ENCODE peak calls at places on chromosomes 2 and 18, in six cellular contexts. J, N, O, B, V and Q are unnamed samples.

GRCh38 chr2:85755122-85756027 is 1.6 kb downstream of the ATOH8 start:
- DNase-seq in V (no peak), B (no peak), J (no peak), N (no peak), O (no peak), Q (no peak)

GRCh38 chr2:75277111-75277510 is 77.8 kb upstream of the TACR1 start:
- DNase-seq in J (no peak), O (no peak), N (peak), B (no peak), V (no peak), Q (no peak)

GRCh38 chr2:223101340-223102039 is 49.5 kb downstream of the KCNE4 start:
- DNase-seq in O (peak), N (peak), B (no peak), J (peak), V (no peak), Q (no peak)

GRCh38 chr2:85111819-85112281 is 21.3 kb upstream of the TCF7L1 start:
- DNase-seq in V (no peak), O (no peak), J (no peak), B (no peak), N (no peak), Q (no peak)

GRCh38 chr2:14016289-14016955 is 616.1 kb upstream of the LRATD1 start:
- DNase-seq in N (no peak), J (peak), B (peak), O (peak), V (no peak), Q (no peak)

GRCh38 chr2:43114210-43114609 is 112.2 kb downstream of the ZFP36L2 start:
- DNase-seq in J (no peak), N (no peak), V (no peak), O (no peak), B (no peak), Q (no peak)

GRCh38 chr2:63163231-63163845 is 112.7 kb downstream of the OTX1 start:
- DNase-seq in O (no peak), N (no peak), V (no peak), J (no peak), B (no peak), Q (no peak)

GRCh38 chr2:172478353-172478752 is 51.0 kb downstream of the ITGA6 start:
- DNase-seq in N (no peak), O (no peak), J (no peak), V (no peak), B (no peak), Q (no peak)

GRCh38 chr2:64354857-64355680 is 98.9 kb upstream of the LGALSL start:
- DNase-seq in J (no peak), O (no peak), N (peak), B (no peak), V (no peak), Q (no peak)

GRCh38 chr18:31554776-31555175 is 36.9 kb upstream of the TTR start:
- DNase-seq in O (no peak), N (no peak), V (no peak), B (no peak), J (no peak), Q (no peak)

GRCh38 chr2:241540391-241540765 is 18.2 kb upstream of the BOK start:
- DNase-seq in O (no peak), B (no peak), V (no peak), N (no peak), J (no peak), Q (no peak)

GRCh38 chr2:187349328-187349944 is 98.6 kb downstream of the CALCRL start:
- DNase-seq in B (no peak), N (no peak), J (no peak), V (no peak), O (no peak), Q (no peak)

GRCh38 chr2:219125225-219125885 is 35.3 kb downstream of the NHEJ1 start:
- DNase-seq in N (peak), V (peak), J (peak), O (no peak), B (no peak), Q (no peak)

GRCh38 chr2:144546933-144547332 is 27.0 kb upstream of the ZEB2 start:
- DNase-seq in B (no peak), V (no peak), J (no peak), N (no peak), O (no peak), Q (no peak)

GRCh38 chr18:24792164-24792563 is 331.7 kb downstream of the HRH4 start:
- DNase-seq in J (no peak), B (no peak), O (no peak), N (no peak), V (no peak), Q (no peak)

GRCh38 chr18:58850784-58851469 is 13.8 kb upstream of the ZNF532 start:
- DNase-seq in N (no peak), J (no peak), B (no peak), V (no peak), O (no peak), Q (peak)

GRCh38 chr2:18856766-18857165 is 267.4 kb upstream of the NT5C1B start:
- DNase-seq in V (no peak), B (no peak), J (no peak), N (no peak), O (no peak), Q (no peak)

GRCh38 chr2:86028763-86029381 is 76.8 kb downstream of the POLR1A start:
- DNase-seq in V (peak), B (peak), N (no peak), J (no peak), O (no peak), Q (peak)

GRCh38 chr2:153967248-153967973 is 95.7 kb downstream of the GALNT13 start:
- DNase-seq in J (no peak), O (no peak), B (no peak), N (no peak), V (no peak), Q (no peak)

GRCh38 chr2:239881031-239881471 is 144.1 kb downstream of the NDUFA10 start:
- DNase-seq in V (no peak), J (peak), N (no peak), O (no peak), B (no peak), Q (no peak)

GRCh38 chr2:65386340-65386739 is 46.1 kb downstream of the SPRED2 start:
- DNase-seq in V (no peak), J (no peak), N (no peak), O (no peak), B (no peak), Q (no peak)

GRCh38 chr2:48347712-48348111 is 182.2 kb upstream of the STON1 start:
- DNase-seq in V (no peak), B (no peak), J (no peak), O (peak), N (peak), Q (no peak)

GRCh38 chr18:29377346-29377745 is 1200.4 kb upstream of the CDH2 start:
- DNase-seq in B (no peak), J (no peak), O (no peak), V (no peak), N (no peak), Q (no peak)

GRCh38 chr18:59454909-59455727 is 96.1 kb upstream of the LMAN1 start:
- DNase-seq in N (no peak), B (no peak), V (no peak), J (no peak), O (peak), Q (no peak)

GRCh38 chr2:460861-461260 is 173.0 kb upstream of the ALKAL2 start:
- DNase-seq in J (no peak), O (no peak), B (no peak), V (peak), N (no peak), Q (no peak)

GRCh38 chr2:85753035-85753524 is 711 bp upstream of the ATOH8 start:
- DNase-seq in B (no peak), V (no peak), O (no peak), N (no peak), J (no peak), Q (no peak)

GRCh38 chr2:54239427-54239826 is 16.6 kb downstream of the TSPYL6 start:
- DNase-seq in B (no peak), N (no peak), V (no peak), O (no peak), J (no peak), Q (no peak)

GRCh38 chr2:161161074-161161577 is 898 bp downstream of the TANK start:
- DNase-seq in J (no peak), O (no peak), B (no peak), V (no peak), N (no peak), Q (no peak)

GRCh38 chr2:236236559-236237450 is 27.4 kb downstream of the ASB18 start:
- DNase-seq in N (no peak), V (no peak), O (peak), B (no peak), J (no peak), Q (no peak)

GRCh38 chr2:231296401-231296800 is 98.0 kb downstream of the ARMC9 start:
- DNase-seq in B (no peak), J (no peak), N (no peak), O (no peak), V (no peak), Q (no peak)

GRCh38 chr2:217065695-217066405 is 206.0 kb upstream of the TNP1 start:
- DNase-seq in J (no peak), B (no peak), V (no peak), N (peak), O (no peak), Q (no peak)

GRCh38 chr2:99450199-99450598 is 39.6 kb downstream of the REV1 start:
- DNase-seq in B (no peak), N (no peak), O (no peak), J (no peak), V (no peak), Q (no peak)

GRCh38 chr2:121532347-121532766 is 1.7 kb downstream of the RNU4ATAC start:
- DNase-seq in N (peak), O (no peak), J (no peak), B (no peak), V (no peak), Q (no peak)

GRCh38 chr2:109538551-109538950 is 75.2 kb downstream of the SEPTIN10 start:
- DNase-seq in J (peak), V (no peak), O (no peak), B (no peak), N (no peak), Q (no peak)

GRCh38 chr2:74945783-74946165 is 12.7 kb upstream of the POLE4 start:
- DNase-seq in O (no peak), B (no peak), J (no peak), V (no peak), N (no peak), Q (no peak)

GRCh38 chr2:11870064-11870463 is 123.6 kb downstream of the LPIN1 start:
- DNase-seq in B (no peak), J (no peak), O (no peak), V (no peak), N (no peak), Q (no peak)

GRCh38 chr2:11865820-11866219 is 119.4 kb downstream of the LPIN1 start:
- DNase-seq in V (no peak), B (no peak), O (no peak), N (no peak), J (no peak), Q (no peak)

GRCh38 chr2:11869423-11869991 is 123.1 kb downstream of the LPIN1 start:
- DNase-seq in J (no peak), N (no peak), V (no peak), B (no peak), O (no peak), Q (no peak)

GRCh38 chr2:11866358-11867335 is 120.2 kb downstream of the LPIN1 start:
- DNase-seq in B (no peak), V (no peak), J (no peak), O (no peak), N (no peak), Q (no peak)

GRCh38 chr2:11867926-11868325 is 121.5 kb downstream of the LPIN1 start:
- DNase-seq in V (no peak), N (no peak), J (no peak), O (no peak), B (no peak), Q (no peak)
- TF ChIP-seq EP300 in V (no peak), N (no peak), J (no peak), O (no peak), B (no peak), Q (no peak)

DNA sequence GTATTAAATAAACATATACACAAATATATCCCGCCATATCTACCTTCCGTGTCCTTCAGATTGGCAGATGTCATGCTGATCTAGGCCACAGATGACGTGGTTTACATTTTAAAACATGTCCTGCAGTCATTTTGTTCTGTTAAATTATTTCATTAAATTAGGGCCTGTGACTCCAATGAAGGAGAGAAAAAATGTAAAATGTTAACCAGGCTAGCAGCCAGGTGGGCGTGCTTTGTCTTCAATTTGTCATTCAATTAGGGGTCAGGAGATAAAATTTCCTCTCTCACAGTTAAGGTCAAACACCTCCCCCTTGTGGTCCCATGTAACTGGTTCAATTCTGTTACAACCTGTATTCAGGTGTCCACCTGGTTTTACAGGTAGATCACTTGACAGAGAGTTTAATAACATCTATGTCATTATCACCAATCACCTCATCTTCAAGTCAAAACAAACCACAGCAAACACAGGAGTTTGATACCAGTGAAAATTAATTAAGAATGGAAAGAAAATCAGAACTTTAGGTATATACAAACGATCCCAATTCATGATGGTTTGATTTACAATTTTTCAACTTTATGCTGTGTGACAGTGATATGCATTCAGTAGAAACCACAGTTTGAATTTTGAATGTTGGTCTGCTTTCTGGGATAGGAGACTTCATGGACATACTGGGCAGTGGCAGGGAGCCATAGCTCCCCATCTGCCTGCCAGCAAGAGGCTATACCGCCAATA is 339.4 kb downstream of the CMPK2 start:
- DNase-seq in N (no peak), O (peak), V (peak), J (peak), B (no peak), Q (no peak)
- H3K4me3 ChIP-seq in N (no peak), O (no peak), V (no peak), J (no peak), B (no peak), Q (no peak)

DNA sequence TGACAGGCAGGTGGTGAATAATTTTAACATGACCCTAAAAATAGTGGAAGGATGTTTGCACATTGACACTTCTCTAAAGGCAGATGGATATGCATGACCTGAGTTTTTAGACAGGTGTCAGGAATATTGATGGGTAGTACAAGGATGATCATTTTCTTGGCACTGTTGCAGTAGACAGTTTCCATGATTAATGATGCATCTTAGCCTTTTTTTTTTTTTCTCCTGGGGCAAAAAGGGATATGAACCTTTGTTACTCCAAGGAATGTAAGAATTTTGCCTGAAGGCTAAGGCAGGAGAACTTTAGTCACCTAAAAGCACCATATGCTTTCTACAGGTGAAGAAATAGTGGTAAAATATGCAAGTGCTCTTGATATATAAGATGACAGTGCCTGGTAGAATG is 136.3 kb upstream of the CAVIN2 start:
- DNase-seq in O (no peak), N (no peak), J (no peak), B (no peak), V (no peak), Q (no peak)
- TF ChIP-seq EP300 in O (no peak), N (no peak), J (no peak), B (no peak), V (no peak), Q (no peak)

GRCh38 chr2:73175663-73176204 is 26.6 kb upstream of the NOTO start:
- DNase-seq in B (peak), V (peak), N (no peak), O (peak), J (peak), Q (peak)

GRCh38 chr2:73174244-73174643 is 28.1 kb upstream of the NOTO start:
- DNase-seq in B (no peak), V (no peak), O (no peak), J (no peak), N (no peak), Q (no peak)

GRCh38 chr2:73174941-73175662 is 27.3 kb upstream of the NOTO start:
- DNase-seq in O (no peak), J (no peak), B (no peak), N (no peak), V (no peak), Q (no peak)

GRCh38 chr2:73172963-73173362 is 29.4 kb upstream of the NOTO start:
- DNase-seq in O (no peak), V (no peak), N (no peak), B (no peak), J (no peak), Q (no peak)

DNA sequence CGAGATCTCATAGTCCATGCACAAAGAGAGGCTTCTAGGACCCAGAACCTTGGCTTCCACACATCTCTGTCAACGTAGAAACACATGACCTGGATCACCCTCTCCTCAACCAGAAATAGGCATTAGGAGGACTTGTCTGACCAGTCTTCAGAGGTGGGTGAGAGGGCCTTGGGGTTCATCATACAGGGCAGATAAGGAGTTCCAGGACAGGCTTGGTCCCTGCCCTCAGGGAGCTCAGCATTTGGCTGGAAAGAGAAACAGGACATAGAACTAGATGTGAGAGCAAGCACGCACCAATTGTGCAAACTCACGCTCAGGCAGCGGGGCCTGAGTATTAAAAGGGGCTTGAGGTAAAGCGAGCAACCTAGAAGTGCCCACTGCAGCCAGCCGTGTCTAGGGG is 28.6 kb upstream of the NOTO start:
- DNase-seq in J (no peak), V (no peak), N (no peak), O (no peak), B (no peak), Q (no peak)
- H3K4me3 ChIP-seq in J (no peak), V (no peak), N (no peak), O (no peak), B (no peak), Q (no peak)

DNA sequence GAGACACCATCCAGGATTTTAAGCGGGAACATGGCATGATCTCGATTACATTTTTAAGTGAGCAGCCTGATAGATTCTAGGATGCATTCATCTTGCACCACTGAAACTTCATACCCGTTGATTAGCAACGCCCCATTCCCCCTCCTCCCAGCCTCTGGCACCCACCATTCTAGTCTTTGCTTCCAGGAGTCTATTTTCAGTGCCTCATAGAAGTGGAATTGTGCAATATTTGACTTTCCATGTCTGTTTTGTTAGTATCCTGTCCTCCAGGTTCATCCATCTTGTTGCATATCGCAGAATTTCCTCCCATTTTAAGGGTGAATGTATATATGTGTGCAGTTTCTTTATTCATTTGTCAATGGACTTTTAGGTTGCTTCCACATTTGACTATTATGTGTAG is 20.9 kb upstream of the SLC66A3 start:
- DNase-seq in N (no peak), J (no peak), V (no peak), O (no peak), B (no peak), Q (no peak)
- TF ChIP-seq EP300 in N (no peak), J (no peak), V (no peak), O (no peak), B (no peak), Q (no peak)

DNA sequence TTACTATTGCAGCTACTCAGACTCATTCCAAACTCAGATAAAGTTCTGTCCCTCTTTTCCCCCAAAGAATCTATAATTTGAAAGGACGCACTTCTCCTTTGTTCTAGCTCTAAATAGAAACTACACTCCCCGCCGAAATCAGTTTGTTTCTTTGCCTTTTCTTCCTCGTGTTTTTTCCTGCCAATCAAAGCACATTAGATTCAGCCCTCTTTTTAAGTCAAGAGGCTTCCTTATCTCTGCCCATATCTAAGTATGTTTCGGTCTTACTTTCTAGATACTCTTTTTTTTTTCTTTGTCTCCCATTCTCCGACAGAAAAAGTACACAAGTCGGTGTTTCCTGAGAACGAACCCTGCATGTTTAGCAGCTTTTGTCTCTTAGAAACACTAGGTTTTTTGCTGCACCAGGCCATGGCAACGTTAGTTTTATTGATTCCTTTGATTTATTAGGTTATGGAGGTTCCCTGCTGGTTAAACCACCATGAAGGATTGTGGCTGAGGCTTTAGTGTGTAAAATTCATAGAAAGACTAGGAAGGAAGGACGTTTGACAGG is 9.5 kb upstream of the CD226 start:
- DNase-seq in O (no peak), V (no peak), N (no peak), B (no peak), J (no peak), Q (no peak)
- H3K4me3 ChIP-seq in O (no peak), V (no peak), N (no peak), B (no peak), J (no peak), Q (no peak)

GRCh38 chr2:169302364-169302763 is 60.0 kb downstream of the LRP2 start:
- DNase-seq in N (no peak), J (no peak), B (no peak), V (no peak), O (no peak), Q (no peak)
- TF ChIP-seq EP300 in N (no peak), J (no peak), B (no peak), V (no peak), O (no peak), Q (no peak)